ENCODE peak calls at places on chromosomes 7 and 10, in six cellular contexts. K, V, T, H, J and O are unnamed samples.

GRCh38 chr7:45246339-45246738 is 88.7 kb downstream of the RAMP3 start:
- DNase-seq in V (no peak), H (no peak), T (no peak), K (no peak), J (no peak), O (no peak)

GRCh38 chr7:143003393-143004051 is 23.4 kb downstream of the OR9A2 start:
- DNase-seq in H (no peak), J (peak), V (peak), K (no peak), T (peak), O (peak)

GRCh38 chr7:74216361-74216761 is 6.6 kb downstream of the LAT2 start:
- DNase-seq in J (no peak), H (no peak), K (no peak), V (no peak), T (no peak), O (no peak)

GRCh38 chr7:48938539-48938938 is 14.2 kb downstream of the CDC14C start:
- DNase-seq in J (no peak), K (no peak), V (no peak), H (no peak), T (no peak), O (no peak)

GRCh38 chr7:158110034-158110590 is 477.5 kb downstream of the PTPRN2 start:
- DNase-seq in J (no peak), T (no peak), K (no peak), V (no peak), H (no peak), O (no peak)

GRCh38 chr7:158827411-158828342 is 1.6 kb downstream of the ESYT2 start:
- DNase-seq in K (no peak), V (no peak), J (no peak), T (no peak), H (no peak), O (no peak)

GRCh38 chr7:141864765-141865447 is 23.6 kb upstream of the PRSS37 start:
- DNase-seq in T (no peak), J (no peak), V (no peak), K (no peak), H (no peak), O (no peak)

GRCh38 chr7:79495544-79496272 is 42.2 kb upstream of the MAGI2 start:
- DNase-seq in V (no peak), K (no peak), H (no peak), J (no peak), T (no peak), O (no peak)

GRCh38 chr7:110522751-110523200 is 568.2 kb upstream of the LRRN3 start:
- DNase-seq in T (no peak), H (no peak), J (no peak), K (peak), V (no peak), O (no peak)

GRCh38 chr10:50645241-50645640 is 21.5 kb upstream of the SGMS1 start:
- DNase-seq in T (no peak), J (no peak), V (no peak), K (no peak), H (no peak), O (no peak)